ENCODE peak calls at places on chromosomes 3 and 15, in six cellular contexts. K is glutamatergic neuron, Y is endothelial cell, G is progenitor cell of endocrine pancreas, O is Kasumi-1, Z is mesenchymal stem cell. R is an unnamed sample.
A peak's percentile ranks its signal among the peaks of the same experiment; 100 is the strongest.

GRCh38 chr3:194879991-194880939 is 194.6 kb downstream of the FAM43A start:
- DNase-seq in K (peak; percentile 77), Y (no peak), G (no peak), O (peak; percentile 82), Z (no peak), R (no peak)

GRCh38 chr15:67224889-67225288 is 29.6 kb downstream of the AAGAB start:
- DNase-seq in K (no peak), Y (no peak), G (no peak), O (no peak), Z (no peak), R (no peak)

GRCh38 chr3:63908081-63908736 is 4.0 kb downstream of the SCAANT1 start:
- DNase-seq in K (no peak), Y (no peak), G (no peak), O (no peak), Z (peak; percentile 65), R (no peak)

GRCh38 chr3:167952969-167953368 is 142.8 kb downstream of the GOLIM4 start:
- DNase-seq in K (no peak), Y (no peak), G (no peak), O (no peak), Z (no peak), R (no peak)

GRCh38 chr15:70016511-70016994 is 81.2 kb downstream of the TLE3 start:
- DNase-seq in K (no peak), Y (no peak), G (no peak), O (no peak), Z (no peak), R (peak; percentile 73)

GRCh38 chr3:11582123-11582968 is 61.4 kb downstream of the VGLL4 start:
- DNase-seq in K (no peak), Y (no peak), G (no peak), O (peak; percentile 72), Z (peak; percentile 79), R (no peak)

GRCh38 chr15:35306361-35306981 is 221.4 kb upstream of the NANOGP8 start:
- DNase-seq in K (no peak), Y (no peak), G (no peak), O (no peak), Z (peak; percentile 83), R (no peak)

GRCh38 chr3:151268267-151269235 is 9.8 kb downstream of the P2RY14 start:
- DNase-seq in K (no peak), Y (no peak), G (no peak), O (no peak), Z (peak; percentile 33), R (peak; percentile 37)

GRCh38 chr3:39750677-39751076 is 58.7 kb upstream of the MYRIP start:
- DNase-seq in K (no peak), Y (no peak), G (no peak), O (no peak), Z (no peak), R (no peak)